ENCODE peak calls at places on chromosome 12, in eight cellular contexts. M is NCI-H1092 treated with DMSO at 0.1 percent for 48 hours; O is MV-4-11; Z is activated naive CD4-positive, alpha-beta T cell; J is NCI-H1436 treated with DMSO at 0.1 percent for 48 hours; S is T-cell; N is stimulated activated CD8-positive, alpha-beta memory T cell treated with anti-CD3 and anti-CD28 coated beads, Interleukin-7, amount 100 ng/mL, for 4 hours; I is HAP-1. D is an unnamed sample.

GRCh38 chr12:80778005-80778541 is 61.4 kb downstream of the MYF5 start:
- DNase-seq in J (peak), M (peak), S (no peak), Z (no peak), N (no peak), I (peak), O (peak), D (peak)

GRCh38 chr12:69189378-69189978 is 49.9 kb upstream of the CPSF6 start:
- DNase-seq in J (no peak), N (no peak), I (no peak), S (no peak), O (peak), M (no peak), Z (no peak), D (no peak)

GRCh38 chr12:102169922-102170698 is 27.5 kb downstream of the PMCH start:
- DNase-seq in I (no peak), S (no peak), Z (no peak), N (no peak), O (peak), J (no peak), M (no peak), D (no peak)

GRCh38 chr12:108826807-108827721 is 30.3 kb downstream of the SSH1 start:
- DNase-seq in N (no peak), S (no peak), I (no peak), Z (no peak), J (no peak), O (no peak), M (no peak), D (no peak)

GRCh38 chr12:121085842-121086353 is 46.8 kb upstream of the P2RX7 start:
- DNase-seq in I (no peak), S (no peak), N (no peak), M (no peak), Z (no peak), J (no peak), O (no peak), D (no peak)

GRCh38 chr12:26488339-26488738 is 293.0 kb downstream of the SSPN start:
- DNase-seq in J (no peak), O (no peak), N (no peak), I (no peak), M (no peak), S (no peak), Z (no peak), D (no peak)

GRCh38 chr12:94873368-94874085 is 130.0 kb downstream of the NDUFA12 start:
- DNase-seq in I (peak), Z (no peak), J (no peak), M (peak), N (no peak), S (no peak), O (no peak), D (no peak)

GRCh38 chr12:66144796-66145754 is 14.5 kb upstream of the LLPH start:
- DNase-seq in N (no peak), Z (no peak), S (no peak), I (peak), M (peak), J (no peak), O (peak), D (peak)

GRCh38 chr12:12943589-12944260 is 8.2 kb downstream of the GPRC5D start:
- DNase-seq in J (no peak), I (no peak), O (no peak), S (no peak), M (no peak), Z (no peak), N (no peak), D (no peak)

GRCh38 chr12:9751204-9752144 is 9.2 kb downstream of the CD69 start:
- DNase-seq in I (peak), O (peak), N (peak), S (no peak), M (peak), Z (no peak), J (no peak), D (no peak)

GRCh38 chr12:51938744-51939143 is 12.8 kb upstream of the ACVR1B start:
- DNase-seq in J (no peak), I (no peak), Z (no peak), O (no peak), N (no peak), S (no peak), M (no peak), D (no peak)

GRCh38 chr12:107384645-107385044 is 291.3 kb upstream of the CRY1 start:
- DNase-seq in Z (no peak), N (no peak), I (no peak), O (no peak), S (no peak), J (no peak), M (no peak), D (no peak)

GRCh38 chr12:31584782-31585181 is 6.2 kb downstream of the DENND5B start:
- DNase-seq in Z (no peak), N (no peak), J (no peak), I (no peak), M (no peak), O (no peak), S (no peak), D (no peak)

GRCh38 chr12:81350309-81350708 is 272.4 kb downstream of the ACSS3 start:
- DNase-seq in N (no peak), I (no peak), O (no peak), Z (no peak), M (no peak), S (no peak), J (no peak), D (no peak)

GRCh38 chr12:66453111-66453510 is 150.8 kb downstream of the HELB start:
- DNase-seq in N (no peak), Z (no peak), I (no peak), O (no peak), S (no peak), J (no peak), M (no peak), D (peak)

GRCh38 chr12:112214064-112214463 is 88.7 kb downstream of the TRAFD1 start:
- DNase-seq in M (no peak), J (no peak), O (no peak), Z (no peak), I (no peak), N (no peak), S (no peak), D (no peak)

GRCh38 chr12:51753980-51754675 is 94.4 kb downstream of the FIGNL2 start:
- DNase-seq in I (no peak), J (no peak), S (no peak), N (no peak), O (no peak), M (no peak), Z (no peak), D (no peak)

GRCh38 chr12:102618197-102618897 is 138.0 kb upstream of the IGF1 start:
- DNase-seq in N (no peak), J (no peak), M (no peak), Z (no peak), O (peak), I (no peak), S (no peak), D (no peak)

GRCh38 chr12:91204416-91204815 is 21.8 kb upstream of the DCN start:
- DNase-seq in J (no peak), I (no peak), N (no peak), S (no peak), O (no peak), Z (no peak), M (no peak), D (no peak)

GRCh38 chr12:109098142-109098652 is 800 bp downstream of the UNG start:
- DNase-seq in M (peak), I (no peak), S (no peak), N (no peak), J (no peak), O (no peak), Z (no peak), D (no peak)

GRCh38 chr12:61667676-61668075 is 592.5 kb upstream of the USP15 start:
- DNase-seq in O (no peak), Z (no peak), S (no peak), I (no peak), J (no peak), M (no peak), N (no peak), D (no peak)

GRCh38 chr12:80632835-80633234 is 74.6 kb upstream of the MYF6 start:
- DNase-seq in Z (no peak), O (no peak), M (no peak), J (no peak), I (peak), S (no peak), N (no peak), D (no peak)

GRCh38 chr12:58424735-58425379 is 483.5 kb downstream of the ATP23 start:
- DNase-seq in O (no peak), J (no peak), S (no peak), N (no peak), M (no peak), Z (no peak), I (no peak), D (no peak)

GRCh38 chr12:58034311-58034710 is 92.9 kb downstream of the ATP23 start:
- DNase-seq in M (no peak), I (no peak), N (no peak), Z (no peak), O (no peak), S (no peak), J (no peak), D (no peak)

GRCh38 chr12:57477710-57478681 is 1.7 kb downstream of the ARHGAP9 start:
- DNase-seq in Z (no peak), O (peak), M (no peak), J (no peak), N (peak), I (no peak), S (peak), D (no peak)

GRCh38 chr12:3933074-3933818 is 60.0 kb upstream of the PARP11 start:
- DNase-seq in M (no peak), O (no peak), S (peak), Z (no peak), I (no peak), N (no peak), J (no peak), D (no peak)

GRCh38 chr12:23944067-23944466 is 5.4 kb downstream of the SOX5 start:
- DNase-seq in M (no peak), J (no peak), Z (no peak), N (no peak), O (no peak), I (no peak), S (no peak), D (no peak)

GRCh38 chr12:113932411-113933196 is 33.5 kb downstream of the RBM19 start:
- DNase-seq in N (no peak), S (no peak), Z (no peak), I (no peak), M (no peak), O (no peak), J (no peak), D (no peak)

GRCh38 chr12:112916270-112916669 is 9.5 kb downstream of the OAS1 start:
- DNase-seq in J (no peak), S (no peak), Z (no peak), O (no peak), M (no peak), N (no peak), I (no peak), D (no peak)

D was measured in DMS153.